ENCODE peak calls at places on chromosomes 12 and 14, in eight cellular contexts. W is prostate gland, G is sigmoid colon, U is A549, R is suprapubic skin, X is HepG2, B is uterus, M is hepatocyte. I is an unnamed sample.

GRCh38 chr14:103628684-103629502 is at the start of gene KLC1:
- DNase-seq in X (no peak), G (peak), M (peak), U (peak), R (peak), W (peak), B (peak), I (no peak)

GRCh38 chr12:127742231-127742630 is 524.7 kb upstream of the TMEM132C start:
- DNase-seq in B (no peak), X (no peak), M (no peak), R (no peak), U (no peak), W (no peak), G (no peak), I (no peak)

GRCh38 chr12:116996058-116996457 is 85.3 kb downstream of the FBXW8 start:
- DNase-seq in W (no peak), G (no peak), B (no peak), M (no peak), X (no peak), R (no peak), U (no peak), I (no peak)

GRCh38 chr14:53295985-53296582 is 143.0 kb upstream of the DDHD1 start:
- DNase-seq in R (no peak), W (no peak), U (peak), G (no peak), X (peak), B (no peak), M (peak), I (no peak)

GRCh38 chr12:108799528-108800243 is 57.7 kb downstream of the SSH1 start:
- DNase-seq in G (no peak), R (no peak), X (no peak), W (no peak), B (no peak), M (no peak), U (no peak), I (no peak)

GRCh38 chr14:93115920-93116675 is at the start of gene ITPK1:
- DNase-seq in R (no peak), M (peak), X (peak), W (peak), B (peak), U (peak), G (peak), I (no peak)

GRCh38 chr12:39628836-39629235 is 9.2 kb upstream of the ABCD2 start:
- DNase-seq in G (no peak), R (no peak), M (no peak), X (no peak), U (no peak), W (no peak), B (no peak), I (no peak)

GRCh38 chr14:102007916-102008418 is 43.6 kb downstream of the DYNC1H1 start:
- DNase-seq in X (no peak), W (no peak), U (no peak), R (no peak), B (no peak), G (no peak), M (no peak), I (no peak)

GRCh38 chr12:97168804-97169203 is 261.7 kb downstream of the NEDD1 start:
- DNase-seq in U (no peak), G (no peak), W (no peak), X (no peak), B (no peak), R (no peak), M (no peak), I (no peak)

GRCh38 chr12:47785036-47785886 is 12.2 kb downstream of the SLC48A1 start:
- DNase-seq in U (no peak), B (no peak), W (no peak), G (peak), M (no peak), R (no peak), X (no peak), I (no peak)

GRCh38 chr14:22978487-22978837 is 3.9 kb downstream of the AJUBA start:
- DNase-seq in G (no peak), X (no peak), W (no peak), U (no peak), M (no peak), R (no peak), B (no peak), I (no peak)

GRCh38 chr12:10363922-10364838 is 25.7 kb downstream of the KLRK1 start:
- DNase-seq in B (peak), R (no peak), G (peak), U (no peak), X (peak), W (peak), M (peak), I (no peak)

GRCh38 chr14:39181026-39181692 is 6.1 kb downstream of the PNN start:
- DNase-seq in X (no peak), M (no peak), R (no peak), W (no peak), B (no peak), U (no peak), G (no peak), I (no peak)

GRCh38 chr14:83894519-83894918 is 1635.4 kb upstream of the FLRT2 start:
- DNase-seq in X (no peak), W (no peak), G (no peak), U (no peak), B (no peak), M (no peak), R (no peak), I (no peak)

GRCh38 chr12:46832084-46832704 is 6.4 kb upstream of the SLC38A4 start:
- DNase-seq in R (no peak), U (no peak), X (no peak), B (no peak), M (no peak), W (no peak), G (no peak), I (no peak)

GRCh38 chr12:116454950-116455447 is 104.2 kb upstream of the MAP1LC3B2 start:
- DNase-seq in G (no peak), B (no peak), M (peak), U (peak), W (no peak), R (no peak), X (no peak), I (peak)

GRCh38 chr12:54009171-54010052 is 627 bp downstream of the HOXC8 start:
- DNase-seq in G (no peak), M (peak), B (no peak), R (no peak), U (peak), W (no peak), X (no peak), I (no peak)

GRCh38 chr12:56461235-56462159 is 6.9 kb upstream of the SPRYD4 start:
- DNase-seq in R (no peak), M (no peak), X (peak), B (no peak), G (peak), W (no peak), U (no peak), I (no peak)

GRCh38 chr14:92340938-92341337 is 18.0 kb downstream of the SLC24A4 start:
- DNase-seq in X (no peak), G (no peak), W (no peak), B (no peak), R (no peak), M (no peak), U (no peak), I (no peak)

GRCh38 chr12:116346751-116347150 is 69.3 kb upstream of the MED13L start:
- DNase-seq in G (no peak), U (peak), M (peak), W (no peak), X (no peak), R (peak), B (no peak), I (peak)

GRCh38 chr14:77848031-77848430 is 48.1 kb downstream of the ADCK1 start:
- DNase-seq in R (no peak), G (no peak), U (no peak), X (no peak), M (no peak), B (no peak), W (no peak), I (no peak)

GRCh38 chr14:76826122-76826521 is at the start of gene LRRC74A:
- DNase-seq in B (no peak), W (no peak), R (no peak), X (no peak), U (no peak), G (no peak), M (no peak), I (no peak)

GRCh38 chr14:22865424-22866215 is 5.9 kb upstream of the LRP10 start:
- DNase-seq in X (no peak), U (no peak), M (no peak), R (no peak), B (no peak), W (no peak), G (no peak), I (no peak)

GRCh38 chr12:69046920-69047319 is 113.9 kb upstream of the CPM start:
- DNase-seq in U (no peak), B (no peak), W (no peak), R (no peak), G (no peak), M (no peak), X (no peak), I (no peak)

GRCh38 chr12:26372856-26373255 is 177.5 kb downstream of the SSPN start:
- DNase-seq in X (no peak), M (no peak), U (no peak), B (no peak), W (no peak), G (no peak), R (no peak), I (no peak)

GRCh38 chr12:85448031-85448430 is 168.0 kb downstream of the ALX1 start:
- DNase-seq in R (no peak), W (no peak), B (no peak), U (no peak), G (no peak), X (no peak), M (no peak), I (no peak)

GRCh38 chr12:46351861-46352595 is 20.5 kb downstream of the SLC38A2 start:
- DNase-seq in R (no peak), G (no peak), W (no peak), U (no peak), B (no peak), X (no peak), M (no peak), I (no peak)

GRCh38 chr12:47734725-47735480 is 9.6 kb upstream of the ENDOU start:
- DNase-seq in B (no peak), X (no peak), G (no peak), R (no peak), U (no peak), M (no peak), W (no peak), I (no peak)

GRCh38 chr12:3697311-3697870 is 55.5 kb downstream of the CRACR2A start:
- DNase-seq in X (no peak), W (no peak), M (no peak), R (no peak), G (no peak), B (no peak), U (no peak), I (no peak)

GRCh38 chr12:132395192-132395907 is 66.0 kb upstream of the GALNT9 start:
- DNase-seq in U (no peak), M (no peak), W (no peak), G (peak), R (peak), X (no peak), B (no peak), I (no peak)

GRCh38 chr14:61512508-61512907 is 182.8 kb upstream of the HIF1A start:
- DNase-seq in U (no peak), B (no peak), M (no peak), R (no peak), W (no peak), G (no peak), X (no peak), I (no peak)

GRCh38 chr12:46386360-46386867 is 13.8 kb upstream of the SLC38A2 start:
- DNase-seq in G (no peak), R (no peak), B (no peak), W (no peak), X (peak), M (no peak), U (peak), I (peak)

GRCh38 chr12:120669055-120669828 is 17.7 kb upstream of the MLEC start:
- DNase-seq in B (no peak), G (no peak), M (peak), R (no peak), U (no peak), X (no peak), W (no peak), I (no peak)

GRCh38 chr14:67963545-67963944 is 144.0 kb downstream of the RAD51B start:
- DNase-seq in W (no peak), U (no peak), M (no peak), G (no peak), X (no peak), R (no peak), B (no peak), I (no peak)

GRCh38 chr12:80941916-80942315 is 4.2 kb upstream of the LIN7A start:
- DNase-seq in U (no peak), W (no peak), B (no peak), G (no peak), X (no peak), R (no peak), M (no peak), I (no peak)

GRCh38 chr14:101635238-101636080 is 74.2 kb downstream of the DIO3 start:
- DNase-seq in G (no peak), U (no peak), W (no peak), R (no peak), X (no peak), B (no peak), M (no peak), I (no peak)

GRCh38 chr12:87152084-87152483 is 877.1 kb downstream of the C12orf50 start:
- DNase-seq in R (no peak), W (no peak), G (no peak), X (no peak), B (no peak), M (no peak), U (no peak), I (no peak)

GRCh38 chr12:24499151-24500146 is 449.5 kb downstream of the BCAT1 start:
- DNase-seq in M (peak), X (no peak), B (no peak), W (no peak), G (no peak), R (no peak), U (no peak), I (no peak)

GRCh38 chr12:104551313-104551931 is 94.7 kb downstream of the CHST11 start:
- DNase-seq in R (no peak), W (no peak), U (no peak), M (no peak), B (no peak), G (no peak), X (no peak), I (no peak)
- TF ChIP-seq CTCF in R (no peak), W (no peak), U (no peak), M (no peak), B (no peak), G (no peak), X (no peak), I (no peak)

GRCh38 chr12:122722347-122722746 is 5.7 kb upstream of the HCAR3 start:
- DNase-seq in W (no peak), M (no peak), X (no peak), B (no peak), G (no peak), R (no peak), U (no peak), I (no peak)
- H3K27ac ChIP-seq in W (no peak), M (peak), X (peak), B (no peak), G (no peak), R (no peak), U (no peak), I (no peak)

GRCh38 chr12:1661553-1662335 is 29.1 kb upstream of the ADIPOR2 start:
- DNase-seq in M (peak), G (peak), W (peak), R (peak), U (peak), X (peak), B (peak), I (peak)

GRCh38 chr12:1663440-1664132 is 27.3 kb upstream of the ADIPOR2 start:
- DNase-seq in B (no peak), R (no peak), X (no peak), G (no peak), M (no peak), U (no peak), W (no peak), I (no peak)

GRCh38 chr12:1662761-1663439 is 28.0 kb upstream of the ADIPOR2 start:
- DNase-seq in W (peak), G (peak), B (no peak), X (no peak), R (no peak), M (peak), U (peak), I (no peak)

GRCh38 chr12:1657616-1658167 is 28.7 kb downstream of the WNT5B start:
- DNase-seq in W (no peak), R (no peak), B (no peak), U (no peak), X (no peak), M (no peak), G (no peak), I (no peak)

DNA sequence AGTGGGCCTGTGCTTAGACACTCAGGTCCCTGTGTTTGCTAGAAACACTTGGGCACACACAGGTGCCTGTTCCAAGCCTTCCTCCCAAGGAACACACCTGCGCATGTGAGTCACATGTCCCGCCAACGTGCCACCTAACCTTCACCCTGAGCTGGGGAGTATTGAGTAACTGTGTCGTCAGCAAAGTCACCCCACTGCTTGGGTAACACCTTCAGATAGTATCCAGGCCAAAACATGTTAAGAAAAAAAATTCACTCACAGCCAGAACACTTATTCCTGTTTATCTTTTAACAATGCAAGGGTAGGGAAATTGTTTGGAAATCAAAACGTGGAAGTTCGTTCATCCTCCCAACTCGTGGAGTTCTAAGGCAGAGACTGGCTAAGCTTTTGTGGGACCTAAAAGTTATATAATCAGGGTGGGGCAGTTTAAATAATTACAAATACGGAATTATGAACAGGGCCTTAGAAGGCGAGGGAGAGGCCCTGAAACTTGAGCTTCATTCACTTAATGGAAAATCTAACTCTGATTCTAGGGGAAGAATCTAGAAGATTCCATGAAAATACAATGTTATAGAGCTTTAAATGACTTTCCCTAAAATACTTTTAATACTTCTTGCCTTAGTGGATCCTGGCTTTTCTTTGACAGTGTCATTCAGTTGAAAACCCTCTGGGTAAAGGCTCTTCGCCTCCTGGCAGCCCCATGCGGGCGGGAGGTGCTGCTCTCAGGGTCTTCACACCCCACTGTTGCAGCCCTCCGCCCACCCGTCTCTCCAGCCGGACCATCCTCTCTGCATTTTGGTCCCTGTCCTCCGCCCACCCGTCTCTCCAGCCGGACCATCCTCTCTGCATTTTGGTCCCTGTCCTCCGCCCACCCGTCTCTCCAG is 30.3 kb upstream of the ADIPOR2 start:
- DNase-seq in X (peak), G (peak), R (no peak), B (peak), W (peak), U (peak), M (peak), I (no peak)
- H3K4me3 ChIP-seq in X (no peak), G (no peak), R (peak), B (no peak), W (no peak), U (no peak), M (no peak), I (no peak)

GRCh38 chr14:105248368-105249174 is at the start of gene BTBD6:
- DNase-seq in G (peak), R (peak), U (peak), B (peak), X (no peak), W (peak), M (peak), I (peak)
- TF ChIP-seq CTCF in G (no peak), R (no peak), U (peak), B (no peak), X (no peak), W (no peak), M (no peak), I (no peak)